ENCODE peak calls at places on chromosomes 1 and 21, in nine cellular contexts. One of them, this sample, is unnamed.

GRCh38 chr1:98051065-98051675 is 130.3 kb upstream of the DPYD start:
- DNase-seq in NCI-H345: peak
- DNase-seq in Calu3: peak
- DNase-seq in hippocampal formation: peak
- DNase-seq in left ventricle myocardium inferior: peak
- DNase-seq in T-helper 9 cell: peak
- DNase-seq in astrocyte of the spinal cord: peak
- DNase-seq in stimulated activated CD4-positive, alpha-beta T cell treated with anti-CD3 and anti-CD28 coated beads, Interleukin-1b, Interleukin-23, amount 100 ng/mL, for 4 hours: peak
- DNase-seq in naive B cell: peak
- DNase-seq in this sample: peak

GRCh38 chr1:180981596-180982387 is 40.9 kb downstream of the STX6 start:
- DNase-seq in left ventricle myocardium inferior: no peak
- DNase-seq in stimulated activated CD4-positive, alpha-beta T cell treated with anti-CD3 and anti-CD28 coated beads, Interleukin-1b, Interleukin-23, amount 100 ng/mL, for 4 hours: peak
- DNase-seq in astrocyte of the spinal cord: peak
- DNase-seq in T-helper 9 cell: no peak
- DNase-seq in NCI-H345: no peak
- DNase-seq in Calu3: no peak
- DNase-seq in hippocampal formation: no peak
- DNase-seq in naive B cell: peak
- DNase-seq in this sample: no peak

GRCh38 chr1:190436615-190437014 is 41.0 kb downstream of the BRINP3 start:
- DNase-seq in NCI-H345: peak
- DNase-seq in astrocyte of the spinal cord: peak
- DNase-seq in hippocampal formation: no peak
- DNase-seq in stimulated activated CD4-positive, alpha-beta T cell treated with anti-CD3 and anti-CD28 coated beads, Interleukin-1b, Interleukin-23, amount 100 ng/mL, for 4 hours: no peak
- DNase-seq in naive B cell: no peak
- DNase-seq in left ventricle myocardium inferior: no peak
- DNase-seq in T-helper 9 cell: no peak
- DNase-seq in Calu3: peak
- DNase-seq in this sample: peak

GRCh38 chr1:38991638-38992449 is 768 bp downstream of the AKIRIN1 start:
- DNase-seq in naive B cell: no peak
- DNase-seq in Calu3: peak
- DNase-seq in left ventricle myocardium inferior: peak
- DNase-seq in astrocyte of the spinal cord: no peak
- DNase-seq in T-helper 9 cell: no peak
- DNase-seq in stimulated activated CD4-positive, alpha-beta T cell treated with anti-CD3 and anti-CD28 coated beads, Interleukin-1b, Interleukin-23, amount 100 ng/mL, for 4 hours: no peak
- DNase-seq in NCI-H345: peak
- DNase-seq in hippocampal formation: no peak
- DNase-seq in this sample: peak

GRCh38 chr1:203011582-203011981 is 4.4 kb downstream of the TMEM183A start:
- DNase-seq in Calu3: no peak
- DNase-seq in stimulated activated CD4-positive, alpha-beta T cell treated with anti-CD3 and anti-CD28 coated beads, Interleukin-1b, Interleukin-23, amount 100 ng/mL, for 4 hours: no peak
- DNase-seq in T-helper 9 cell: no peak
- DNase-seq in astrocyte of the spinal cord: no peak
- DNase-seq in left ventricle myocardium inferior: no peak
- DNase-seq in NCI-H345: no peak
- DNase-seq in hippocampal formation: no peak
- DNase-seq in naive B cell: no peak
- DNase-seq in this sample: no peak

GRCh38 chr1:42745851-42746250 is 5.8 kb upstream of the CLDN19 start:
- DNase-seq in Calu3: no peak
- DNase-seq in left ventricle myocardium inferior: no peak
- DNase-seq in NCI-H345: no peak
- DNase-seq in hippocampal formation: no peak
- DNase-seq in naive B cell: no peak
- DNase-seq in T-helper 9 cell: no peak
- DNase-seq in stimulated activated CD4-positive, alpha-beta T cell treated with anti-CD3 and anti-CD28 coated beads, Interleukin-1b, Interleukin-23, amount 100 ng/mL, for 4 hours: no peak
- DNase-seq in astrocyte of the spinal cord: no peak
- DNase-seq in this sample: no peak

GRCh38 chr1:155466996-155467395 is 95.6 kb downstream of the ASH1L start:
- DNase-seq in hippocampal formation: no peak
- DNase-seq in stimulated activated CD4-positive, alpha-beta T cell treated with anti-CD3 and anti-CD28 coated beads, Interleukin-1b, Interleukin-23, amount 100 ng/mL, for 4 hours: no peak
- DNase-seq in Calu3: no peak
- DNase-seq in naive B cell: no peak
- DNase-seq in T-helper 9 cell: no peak
- DNase-seq in NCI-H345: no peak
- DNase-seq in left ventricle myocardium inferior: no peak
- DNase-seq in astrocyte of the spinal cord: peak
- DNase-seq in this sample: peak

GRCh38 chr1:181073638-181074037 is 14.9 kb upstream of the IER5 start:
- DNase-seq in left ventricle myocardium inferior: no peak
- DNase-seq in Calu3: no peak
- DNase-seq in T-helper 9 cell: no peak
- DNase-seq in astrocyte of the spinal cord: peak
- DNase-seq in NCI-H345: no peak
- DNase-seq in naive B cell: no peak
- DNase-seq in hippocampal formation: no peak
- DNase-seq in stimulated activated CD4-positive, alpha-beta T cell treated with anti-CD3 and anti-CD28 coated beads, Interleukin-1b, Interleukin-23, amount 100 ng/mL, for 4 hours: no peak
- DNase-seq in this sample: peak

GRCh38 chr1:199404191-199404590 is 623.3 kb upstream of the NR5A2 start:
- DNase-seq in Calu3: no peak
- DNase-seq in left ventricle myocardium inferior: no peak
- DNase-seq in stimulated activated CD4-positive, alpha-beta T cell treated with anti-CD3 and anti-CD28 coated beads, Interleukin-1b, Interleukin-23, amount 100 ng/mL, for 4 hours: no peak
- DNase-seq in hippocampal formation: no peak
- DNase-seq in T-helper 9 cell: no peak
- DNase-seq in naive B cell: no peak
- DNase-seq in NCI-H345: no peak
- DNase-seq in astrocyte of the spinal cord: peak
- DNase-seq in this sample: no peak

GRCh38 chr1:106534612-106535011 is 521.9 kb upstream of the PRMT6 start:
- DNase-seq in naive B cell: no peak
- DNase-seq in astrocyte of the spinal cord: no peak
- DNase-seq in T-helper 9 cell: no peak
- DNase-seq in NCI-H345: no peak
- DNase-seq in Calu3: no peak
- DNase-seq in left ventricle myocardium inferior: no peak
- DNase-seq in stimulated activated CD4-positive, alpha-beta T cell treated with anti-CD3 and anti-CD28 coated beads, Interleukin-1b, Interleukin-23, amount 100 ng/mL, for 4 hours: no peak
- DNase-seq in hippocampal formation: no peak
- DNase-seq in this sample: no peak

GRCh38 chr1:156896490-156897033 is 3.0 kb downstream of the PEAR1 start:
- DNase-seq in astrocyte of the spinal cord: peak
- DNase-seq in hippocampal formation: no peak
- DNase-seq in left ventricle myocardium inferior: no peak
- DNase-seq in Calu3: peak
- DNase-seq in naive B cell: no peak
- DNase-seq in T-helper 9 cell: no peak
- DNase-seq in NCI-H345: no peak
- DNase-seq in stimulated activated CD4-positive, alpha-beta T cell treated with anti-CD3 and anti-CD28 coated beads, Interleukin-1b, Interleukin-23, amount 100 ng/mL, for 4 hours: no peak
- DNase-seq in this sample: peak

GRCh38 chr1:87853576-87854351 is 525.1 kb downstream of the LMO4 start:
- DNase-seq in naive B cell: no peak
- DNase-seq in astrocyte of the spinal cord: no peak
- DNase-seq in hippocampal formation: no peak
- DNase-seq in T-helper 9 cell: no peak
- DNase-seq in NCI-H345: no peak
- DNase-seq in left ventricle myocardium inferior: no peak
- DNase-seq in Calu3: no peak
- DNase-seq in stimulated activated CD4-positive, alpha-beta T cell treated with anti-CD3 and anti-CD28 coated beads, Interleukin-1b, Interleukin-23, amount 100 ng/mL, for 4 hours: no peak
- DNase-seq in this sample: peak

GRCh38 chr1:27217401-27217800 is 17.0 kb upstream of the WDTC1 start:
- DNase-seq in left ventricle myocardium inferior: no peak
- DNase-seq in T-helper 9 cell: no peak
- DNase-seq in NCI-H345: no peak
- DNase-seq in stimulated activated CD4-positive, alpha-beta T cell treated with anti-CD3 and anti-CD28 coated beads, Interleukin-1b, Interleukin-23, amount 100 ng/mL, for 4 hours: no peak
- DNase-seq in naive B cell: no peak
- DNase-seq in astrocyte of the spinal cord: no peak
- DNase-seq in Calu3: no peak
- DNase-seq in hippocampal formation: no peak
- DNase-seq in this sample: no peak

GRCh38 chr1:9249534-9250335 is 15.2 kb downstream of the H6PD start:
- DNase-seq in naive B cell: no peak
- DNase-seq in T-helper 9 cell: no peak
- DNase-seq in stimulated activated CD4-positive, alpha-beta T cell treated with anti-CD3 and anti-CD28 coated beads, Interleukin-1b, Interleukin-23, amount 100 ng/mL, for 4 hours: no peak
- DNase-seq in astrocyte of the spinal cord: no peak
- DNase-seq in left ventricle myocardium inferior: peak
- DNase-seq in NCI-H345: no peak
- DNase-seq in Calu3: peak
- DNase-seq in hippocampal formation: no peak
- DNase-seq in this sample: peak

GRCh38 chr1:55054396-55054795 is 15.0 kb downstream of the PCSK9 start:
- DNase-seq in T-helper 9 cell: no peak
- DNase-seq in naive B cell: no peak
- DNase-seq in astrocyte of the spinal cord: no peak
- DNase-seq in left ventricle myocardium inferior: no peak
- DNase-seq in NCI-H345: no peak
- DNase-seq in Calu3: no peak
- DNase-seq in hippocampal formation: no peak
- DNase-seq in stimulated activated CD4-positive, alpha-beta T cell treated with anti-CD3 and anti-CD28 coated beads, Interleukin-1b, Interleukin-23, amount 100 ng/mL, for 4 hours: no peak
- DNase-seq in this sample: no peak

GRCh38 chr1:155105604-155106011 is 22.1 kb upstream of the EFNA1 start:
- DNase-seq in hippocampal formation: no peak
- DNase-seq in left ventricle myocardium inferior: peak
- DNase-seq in astrocyte of the spinal cord: no peak
- DNase-seq in stimulated activated CD4-positive, alpha-beta T cell treated with anti-CD3 and anti-CD28 coated beads, Interleukin-1b, Interleukin-23, amount 100 ng/mL, for 4 hours: no peak
- DNase-seq in naive B cell: no peak
- DNase-seq in NCI-H345: no peak
- DNase-seq in Calu3: no peak
- DNase-seq in T-helper 9 cell: no peak
- DNase-seq in this sample: peak

GRCh38 chr1:53902235-53902920 is 8.4 kb downstream of the DIO1 start:
- DNase-seq in astrocyte of the spinal cord: no peak
- DNase-seq in left ventricle myocardium inferior: no peak
- DNase-seq in naive B cell: no peak
- DNase-seq in stimulated activated CD4-positive, alpha-beta T cell treated with anti-CD3 and anti-CD28 coated beads, Interleukin-1b, Interleukin-23, amount 100 ng/mL, for 4 hours: no peak
- DNase-seq in T-helper 9 cell: no peak
- DNase-seq in Calu3: no peak
- DNase-seq in NCI-H345: peak
- DNase-seq in hippocampal formation: no peak
- DNase-seq in this sample: no peak

GRCh38 chr1:25516686-25517085 is 26.7 kb upstream of the LDLRAP1 start:
- DNase-seq in astrocyte of the spinal cord: no peak
- DNase-seq in NCI-H345: no peak
- DNase-seq in left ventricle myocardium inferior: no peak
- DNase-seq in stimulated activated CD4-positive, alpha-beta T cell treated with anti-CD3 and anti-CD28 coated beads, Interleukin-1b, Interleukin-23, amount 100 ng/mL, for 4 hours: no peak
- DNase-seq in Calu3: no peak
- DNase-seq in hippocampal formation: no peak
- DNase-seq in naive B cell: no peak
- DNase-seq in T-helper 9 cell: no peak
- DNase-seq in this sample: no peak

GRCh38 chr1:94832446-94832845 is 12.3 kb downstream of the SLC44A3 start:
- DNase-seq in Calu3: no peak
- DNase-seq in hippocampal formation: no peak
- DNase-seq in stimulated activated CD4-positive, alpha-beta T cell treated with anti-CD3 and anti-CD28 coated beads, Interleukin-1b, Interleukin-23, amount 100 ng/mL, for 4 hours: no peak
- DNase-seq in astrocyte of the spinal cord: no peak
- DNase-seq in T-helper 9 cell: no peak
- DNase-seq in NCI-H345: no peak
- DNase-seq in left ventricle myocardium inferior: no peak
- DNase-seq in naive B cell: no peak
- DNase-seq in this sample: no peak

GRCh38 chr21:25569084-25569483 is 38.2 kb downstream of the MRPL39 start:
- DNase-seq in T-helper 9 cell: no peak
- DNase-seq in Calu3: no peak
- DNase-seq in naive B cell: no peak
- DNase-seq in stimulated activated CD4-positive, alpha-beta T cell treated with anti-CD3 and anti-CD28 coated beads, Interleukin-1b, Interleukin-23, amount 100 ng/mL, for 4 hours: no peak
- DNase-seq in left ventricle myocardium inferior: no peak
- DNase-seq in astrocyte of the spinal cord: peak
- DNase-seq in NCI-H345: no peak
- DNase-seq in hippocampal formation: no peak
- DNase-seq in this sample: peak

GRCh38 chr1:23836037-23836436 is 10.8 kb upstream of the HMGCL start:
- DNase-seq in T-helper 9 cell: no peak
- DNase-seq in naive B cell: no peak
- DNase-seq in Calu3: no peak
- DNase-seq in NCI-H345: no peak
- DNase-seq in astrocyte of the spinal cord: no peak
- DNase-seq in stimulated activated CD4-positive, alpha-beta T cell treated with anti-CD3 and anti-CD28 coated beads, Interleukin-1b, Interleukin-23, amount 100 ng/mL, for 4 hours: no peak
- DNase-seq in left ventricle myocardium inferior: no peak
- DNase-seq in hippocampal formation: no peak
- DNase-seq in this sample: no peak

GRCh38 chr1:181095763-181096184 is 7.3 kb downstream of the IER5 start:
- DNase-seq in astrocyte of the spinal cord: no peak
- DNase-seq in left ventricle myocardium inferior: no peak
- DNase-seq in T-helper 9 cell: no peak
- DNase-seq in NCI-H345: peak
- DNase-seq in Calu3: no peak
- DNase-seq in stimulated activated CD4-positive, alpha-beta T cell treated with anti-CD3 and anti-CD28 coated beads, Interleukin-1b, Interleukin-23, amount 100 ng/mL, for 4 hours: no peak
- DNase-seq in naive B cell: no peak
- DNase-seq in hippocampal formation: no peak
- DNase-seq in this sample: no peak

GRCh38 chr1:155086182-155086741 is 7.6 kb downstream of the EFNA3 start:
- DNase-seq in astrocyte of the spinal cord: no peak
- DNase-seq in Calu3: peak
- DNase-seq in NCI-H345: peak
- DNase-seq in stimulated activated CD4-positive, alpha-beta T cell treated with anti-CD3 and anti-CD28 coated beads, Interleukin-1b, Interleukin-23, amount 100 ng/mL, for 4 hours: peak
- DNase-seq in naive B cell: peak
- DNase-seq in T-helper 9 cell: peak
- DNase-seq in hippocampal formation: peak
- DNase-seq in left ventricle myocardium inferior: peak
- DNase-seq in this sample: peak

GRCh38 chr21:34020005-34020847 is 53.2 kb upstream of the MRPS6 start:
- DNase-seq in naive B cell: peak
- DNase-seq in hippocampal formation: no peak
- DNase-seq in T-helper 9 cell: no peak
- DNase-seq in left ventricle myocardium inferior: no peak
- DNase-seq in stimulated activated CD4-positive, alpha-beta T cell treated with anti-CD3 and anti-CD28 coated beads, Interleukin-1b, Interleukin-23, amount 100 ng/mL, for 4 hours: no peak
- DNase-seq in astrocyte of the spinal cord: no peak
- DNase-seq in NCI-H345: peak
- DNase-seq in Calu3: no peak
- DNase-seq in this sample: no peak

GRCh38 chr21:44331650-44332306 is 7.4 kb downstream of the CFAP410 start:
- DNase-seq in stimulated activated CD4-positive, alpha-beta T cell treated with anti-CD3 and anti-CD28 coated beads, Interleukin-1b, Interleukin-23, amount 100 ng/mL, for 4 hours: no peak
- DNase-seq in Calu3: no peak
- DNase-seq in astrocyte of the spinal cord: no peak
- DNase-seq in T-helper 9 cell: no peak
- DNase-seq in hippocampal formation: no peak
- DNase-seq in naive B cell: no peak
- DNase-seq in NCI-H345: no peak
- DNase-seq in left ventricle myocardium inferior: no peak
- DNase-seq in this sample: no peak

GRCh38 chr1:53553734-53554509 is 94.7 kb downstream of the DMRTB1 start:
- DNase-seq in astrocyte of the spinal cord: no peak
- DNase-seq in left ventricle myocardium inferior: peak
- DNase-seq in hippocampal formation: no peak
- DNase-seq in naive B cell: no peak
- DNase-seq in NCI-H345: no peak
- DNase-seq in stimulated activated CD4-positive, alpha-beta T cell treated with anti-CD3 and anti-CD28 coated beads, Interleukin-1b, Interleukin-23, amount 100 ng/mL, for 4 hours: no peak
- DNase-seq in T-helper 9 cell: no peak
- DNase-seq in Calu3: no peak
- DNase-seq in this sample: no peak

GRCh38 chr1:220690140-220691038 is at the start of gene C1orf115:
- DNase-seq in hippocampal formation: peak
- DNase-seq in Calu3: peak
- DNase-seq in astrocyte of the spinal cord: peak
- DNase-seq in T-helper 9 cell: peak
- DNase-seq in stimulated activated CD4-positive, alpha-beta T cell treated with anti-CD3 and anti-CD28 coated beads, Interleukin-1b, Interleukin-23, amount 100 ng/mL, for 4 hours: peak
- DNase-seq in NCI-H345: peak
- DNase-seq in left ventricle myocardium inferior: peak
- DNase-seq in naive B cell: peak
- DNase-seq in this sample: peak

GRCh38 chr1:228404107-228404720 is 2.4 kb downstream of the TRIM11 start:
- DNase-seq in naive B cell: no peak
- DNase-seq in Calu3: no peak
- DNase-seq in T-helper 9 cell: no peak
- DNase-seq in stimulated activated CD4-positive, alpha-beta T cell treated with anti-CD3 and anti-CD28 coated beads, Interleukin-1b, Interleukin-23, amount 100 ng/mL, for 4 hours: no peak
- DNase-seq in left ventricle myocardium inferior: no peak
- DNase-seq in astrocyte of the spinal cord: no peak
- DNase-seq in hippocampal formation: no peak
- DNase-seq in NCI-H345: no peak
- DNase-seq in this sample: no peak

GRCh38 chr1:39490596-39491145 is 765 bp upstream of the BMP8A start:
- DNase-seq in hippocampal formation: peak
- DNase-seq in left ventricle myocardium inferior: no peak
- DNase-seq in astrocyte of the spinal cord: no peak
- DNase-seq in Calu3: no peak
- DNase-seq in T-helper 9 cell: peak
- DNase-seq in naive B cell: no peak
- DNase-seq in NCI-H345: peak
- DNase-seq in stimulated activated CD4-positive, alpha-beta T cell treated with anti-CD3 and anti-CD28 coated beads, Interleukin-1b, Interleukin-23, amount 100 ng/mL, for 4 hours: no peak
- DNase-seq in this sample: no peak

GRCh38 chr1:60296794-60297193 is 223.2 kb upstream of the C1orf87 start:
- DNase-seq in naive B cell: no peak
- DNase-seq in T-helper 9 cell: no peak
- DNase-seq in NCI-H345: no peak
- DNase-seq in astrocyte of the spinal cord: no peak
- DNase-seq in Calu3: no peak
- DNase-seq in hippocampal formation: no peak
- DNase-seq in left ventricle myocardium inferior: no peak
- DNase-seq in stimulated activated CD4-positive, alpha-beta T cell treated with anti-CD3 and anti-CD28 coated beads, Interleukin-1b, Interleukin-23, amount 100 ng/mL, for 4 hours: no peak
- DNase-seq in this sample: no peak

GRCh38 chr21:21851657-21852056 is 853.4 kb downstream of the NCAM2 start:
- DNase-seq in hippocampal formation: peak
- DNase-seq in Calu3: no peak
- DNase-seq in astrocyte of the spinal cord: no peak
- DNase-seq in naive B cell: no peak
- DNase-seq in stimulated activated CD4-positive, alpha-beta T cell treated with anti-CD3 and anti-CD28 coated beads, Interleukin-1b, Interleukin-23, amount 100 ng/mL, for 4 hours: no peak
- DNase-seq in T-helper 9 cell: no peak
- DNase-seq in left ventricle myocardium inferior: no peak
- DNase-seq in NCI-H345: no peak
- DNase-seq in this sample: no peak